ENCODE peak calls at places on chromosomes 6 and 20, in nine cellular contexts. W is LHCN-M2, F is osteoblast, E is A172, Q is upper lobe of left lung, B is right cardiac atrium, A is GM06990, K is fibroblast of the aortic adventitia, D is GDM1. O is an unnamed sample.

GRCh38 chr6:1596088-1596852 is 13.4 kb upstream of the FOXC1 start:
- DNase-seq in W (peak), F (peak), E (peak), Q (no peak), B (no peak), A (no peak), K (peak), D (peak), O (no peak)

GRCh38 chr20:36303831-36304230 is 2.3 kb upstream of the DLGAP4 start:
- DNase-seq in W (no peak), F (no peak), E (no peak), Q (no peak), B (no peak), A (no peak), K (no peak), D (no peak), O (no peak)

GRCh38 chr6:137102851-137103492 is 58.2 kb upstream of the IL20RA start:
- DNase-seq in W (no peak), F (no peak), E (no peak), Q (no peak), B (no peak), A (peak), K (no peak), D (no peak), O (no peak)

GRCh38 chr20:32127347-32127746 is 17.8 kb downstream of the TM9SF4 start:
- DNase-seq in W (no peak), F (no peak), E (no peak), Q (no peak), B (no peak), A (no peak), K (no peak), D (no peak), O (no peak)

GRCh38 chr6:83216806-83217205 is 23.6 kb downstream of the RWDD2A start:
- DNase-seq in W (no peak), F (no peak), E (no peak), Q (no peak), B (no peak), A (no peak), K (peak), D (no peak), O (no peak)

GRCh38 chr6:157456524-157456829 is 75.5 kb downstream of the ZDHHC14 start:
- DNase-seq in W (no peak), F (no peak), E (no peak), Q (no peak), B (no peak), A (no peak), K (no peak), D (no peak), O (no peak)

GRCh38 chr6:122839477-122839876 is 50.4 kb downstream of the SMPDL3A start:
- DNase-seq in W (peak), F (peak), E (peak), Q (no peak), B (peak), A (peak), K (peak), D (no peak), O (no peak)

GRCh38 chr6:82568290-82568993 is 204.8 kb downstream of the TPBG start:
- DNase-seq in W (no peak), F (peak), E (no peak), Q (no peak), B (no peak), A (peak), K (no peak), D (no peak), O (no peak)

GRCh38 chr6:47426524-47427302 is 50.9 kb upstream of the CD2AP start:
- DNase-seq in W (no peak), F (no peak), E (no peak), Q (no peak), B (no peak), A (no peak), K (no peak), D (no peak), O (no peak)

GRCh38 chr6:87588756-87589407 is 905 bp downstream of the RARS2 start:
- DNase-seq in W (no peak), F (peak), E (no peak), Q (no peak), B (no peak), A (no peak), K (peak), D (no peak), O (no peak)

GRCh38 chr6:139540276-139540675 is 165.8 kb upstream of the CITED2 start:
- DNase-seq in W (peak), F (no peak), E (peak), Q (no peak), B (no peak), A (no peak), K (peak), D (no peak), O (no peak)

GRCh38 chr6:134437376-134437775 is 119.5 kb upstream of the SGK1 start:
- DNase-seq in W (peak), F (peak), E (peak), Q (no peak), B (no peak), A (peak), K (peak), D (no peak), O (no peak)

GRCh38 chr6:29953001-29953436 is 10.7 kb downstream of the HLA-A start:
- DNase-seq in W (peak), F (peak), E (peak), Q (no peak), B (no peak), A (no peak), K (peak), D (no peak), O (no peak)

GRCh38 chr20:1829531-1829930 is 65.7 kb upstream of the SIRPA start:
- DNase-seq in W (no peak), F (no peak), E (no peak), Q (no peak), B (no peak), A (no peak), K (no peak), D (no peak), O (no peak)

GRCh38 chr20:64005394-64005793 is 24.5 kb downstream of the PRPF6 start:
- DNase-seq in W (no peak), F (no peak), E (no peak), Q (no peak), B (no peak), A (no peak), K (no peak), D (no peak), O (no peak)

GRCh38 chr20:1718604-1719384 is 61.2 kb upstream of the SIRPG start:
- DNase-seq in W (peak), F (no peak), E (peak), Q (no peak), B (no peak), A (no peak), K (peak), D (no peak), O (no peak)

GRCh38 chr6:97630592-97630991 is 347.6 kb upstream of the MMS22L start:
- DNase-seq in W (peak), F (no peak), E (peak), Q (no peak), B (no peak), A (no peak), K (peak), D (no peak), O (no peak)

GRCh38 chr6:157547112-157547511 is 166.1 kb downstream of the ZDHHC14 start:
- DNase-seq in W (no peak), F (no peak), E (no peak), Q (no peak), B (no peak), A (no peak), K (no peak), D (no peak), O (no peak)

GRCh38 chr6:151239603-151240035 is at the start of gene AKAP12:
- DNase-seq in W (peak), F (no peak), E (no peak), Q (peak), B (peak), A (peak), K (peak), D (no peak), O (no peak)

GRCh38 chr6:129317931-129318820 is 391.8 kb downstream of the ARHGAP18 start:
- DNase-seq in W (peak), F (peak), E (peak), Q (no peak), B (no peak), A (no peak), K (peak), D (no peak), O (no peak)

O was measured in cerebellar nuclear complex.